ENCODE peak calls at places on chromosome 11, in nine cellular contexts. P is HCT116, B is GM23248, X is GM23338, G is neural progenitor cell, O is PC-3, Q is OCI-LY7, S is MM.1S, D is SK-N-SH. Z is an unnamed sample.

GRCh38 chr11:61667684-61668320 is 12.4 kb upstream of the DAGLA start:
- DNase-seq in P (no peak), B (no peak), X (no peak), G (peak; percentile 42), O (no peak), Q (no peak), S (no peak), D (no peak), Z (no peak)

GRCh38 chr11:387193-387793 is 6.7 kb upstream of the PKP3 start:
- DNase-seq in P (no peak), B (no peak), X (no peak), G (no peak), O (peak; percentile 20), Q (no peak), S (no peak), D (no peak), Z (no peak)

GRCh38 chr11:111635706-111636045 is 33.4 kb downstream of the SIK2 start:
- DNase-seq in P (no peak), B (peak; percentile 49), X (no peak), G (no peak), O (no peak), Q (no peak), S (no peak), D (peak; percentile 38), Z (no peak)

GRCh38 chr11:113992459-113993105 is 17.7 kb downstream of the HTR3A start:
- DNase-seq in P (no peak), B (no peak), X (peak; percentile 36), G (peak; percentile 80), O (no peak), Q (no peak), S (no peak), D (peak; percentile 59), Z (no peak)

GRCh38 chr11:504053-504993 is 2.7 kb downstream of the RNH1 start:
- DNase-seq in P (no peak), B (peak; percentile 80), X (peak; percentile 57), G (no peak), O (no peak), Q (no peak), S (no peak), D (no peak), Z (peak; percentile 5)

GRCh38 chr11:4125141-4125540 is 30.5 kb downstream of the RRM1 start:
- DNase-seq in P (no peak), B (no peak), X (no peak), G (no peak), O (peak; percentile 9), Q (no peak), S (no peak), D (no peak), Z (no peak)

GRCh38 chr11:44601471-44602370 is 36.3 kb downstream of the CD82 start:
- DNase-seq in P (no peak), B (no peak), X (no peak), G (no peak), O (no peak), Q (peak; percentile 16), S (no peak), D (no peak), Z (peak; percentile 32)

GRCh38 chr11:87454246-87454645 is 416.5 kb downstream of the TMEM135 start:
- DNase-seq in P (no peak), B (peak; percentile 19), X (no peak), G (no peak), O (peak; percentile 54), Q (peak; percentile 91), S (peak; percentile 84), D (peak; percentile 2), Z (no peak)

GRCh38 chr11:13215157-13215556 is 62.4 kb upstream of the BMAL1 start:
- DNase-seq in P (peak; percentile 72), B (peak; percentile 91), X (no peak), G (no peak), O (peak; percentile 90), Q (no peak), S (no peak), D (no peak), Z (no peak)

GRCh38 chr11:109644158-109644557 is 222.2 kb downstream of the C11orf87 start:
- DNase-seq in P (no peak), B (peak; percentile 1), X (no peak), G (peak; percentile 16), O (peak; percentile 12), Q (no peak), S (no peak), D (peak; percentile 55), Z (peak; percentile 20)

GRCh38 chr11:128737704-128738103 is 43.8 kb downstream of the FLI1 start:
- DNase-seq in P (no peak), B (no peak), X (no peak), G (no peak), O (no peak), Q (no peak), S (no peak), D (no peak), Z (no peak)

GRCh38 chr11:62343822-62344609 is 6.8 kb downstream of the ASRGL1 start:
- DNase-seq in P (no peak), B (no peak), X (no peak), G (no peak), O (no peak), Q (no peak), S (no peak), D (no peak), Z (no peak)

GRCh38 chr11:92122561-92122960 is 102.1 kb upstream of the FAT3 start:
- DNase-seq in P (no peak), B (peak; percentile 4), X (no peak), G (no peak), O (peak; percentile 21), Q (no peak), S (no peak), D (no peak), Z (no peak)

GRCh38 chr11:61541568-61541967 is 33.0 kb downstream of the LRRC10B start:
- DNase-seq in P (peak; percentile 34), B (peak; percentile 74), X (peak; percentile 80), G (peak; percentile 55), O (peak; percentile 78), Q (peak; percentile 9), S (no peak), D (peak; percentile 63), Z (no peak)

GRCh38 chr11:115085461-115086220 is 407.3 kb downstream of the NXPE2 start:
- DNase-seq in P (no peak), B (no peak), X (no peak), G (no peak), O (no peak), Q (no peak), S (no peak), D (peak; percentile 75), Z (no peak)

GRCh38 chr11:111960916-111961315 is 23.8 kb downstream of the DIXDC1 start:
- DNase-seq in P (no peak), B (peak; percentile 58), X (peak; percentile 85), G (no peak), O (peak; percentile 94), Q (no peak), S (no peak), D (no peak), Z (peak; percentile 87)

GRCh38 chr11:134486106-134486505 is 74.1 kb upstream of the B3GAT1 start:
- DNase-seq in P (no peak), B (no peak), X (no peak), G (no peak), O (no peak), Q (no peak), S (no peak), D (no peak), Z (no peak)

GRCh38 chr11:65862941-65863888 is 3.0 kb downstream of the MUS81 start:
- DNase-seq in P (no peak), B (no peak), X (no peak), G (peak; percentile 1), O (no peak), Q (no peak), S (no peak), D (no peak), Z (no peak)

DNA sequence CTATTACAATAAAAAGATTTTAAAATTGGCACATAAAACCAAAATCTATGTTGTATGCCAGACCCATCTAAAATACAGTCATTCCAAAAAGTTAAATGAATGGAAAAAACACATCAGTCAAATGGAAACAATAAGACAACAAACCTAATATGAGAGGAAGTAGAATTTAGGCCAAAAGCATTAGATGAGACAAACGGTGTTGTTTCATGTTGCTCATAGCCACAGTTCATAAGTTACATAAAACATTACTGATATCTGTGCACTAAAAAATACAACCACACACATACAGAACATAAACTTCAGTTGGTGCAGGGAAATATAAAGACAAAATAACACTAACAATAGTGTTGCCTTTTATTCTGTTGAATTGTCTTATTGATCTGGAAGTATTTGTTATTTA is 661.9 kb downstream of the CNTN5 start:
- DNase-seq in P (no peak), B (no peak), X (no peak), G (no peak), O (peak; percentile 4), Q (no peak), S (no peak), D (no peak), Z (no peak)
- H3K4me2 ChIP-seq in P (no peak overlapping the region), B (no peak overlapping the region), X (no peak overlapping the region), G (no peak overlapping the region), O (peak overlapping the region; percentile 64), Q (no peak overlapping the region), S (no peak overlapping the region), D (no peak overlapping the region), Z (no peak overlapping the region)

GRCh38 chr11:120839201-120839600 is 184.7 kb upstream of the TBCEL start:
- DNase-seq in P (no peak), B (no peak), X (no peak), G (no peak), O (no peak), Q (no peak), S (no peak), D (no peak), Z (no peak)
- TF ChIP-seq EZH2phosphoT487 in P (no peak), B (no peak), X (no peak), G (no peak), O (no peak), Q (no peak), S (no peak), D (no peak), Z (no peak)

GRCh38 chr11:75802022-75802912 is 12.7 kb upstream of the UVRAG start:
- DNase-seq in P (no peak), B (no peak), X (no peak), G (no peak), O (no peak), Q (no peak), S (no peak), D (no peak), Z (no peak)

GRCh38 chr11:75800136-75800675 is 14.8 kb upstream of the UVRAG start:
- DNase-seq in P (no peak), B (no peak), X (no peak), G (no peak), O (no peak), Q (no peak), S (no peak), D (no peak), Z (no peak)

GRCh38 chr11:75800728-75801361 is 14.2 kb upstream of the UVRAG start:
- DNase-seq in P (no peak), B (no peak), X (no peak), G (no peak), O (peak; percentile 38), Q (no peak), S (no peak), D (no peak), Z (no peak)

GRCh38 chr11:75802913-75803820 is 11.8 kb upstream of the UVRAG start:
- DNase-seq in P (peak; percentile 46), B (peak; percentile 77), X (peak; percentile 86), G (peak; percentile 76), O (peak; percentile 84), Q (peak; percentile 80), S (peak; percentile 63), D (peak; percentile 79), Z (peak; percentile 83)

GRCh38 chr11:75801362-75802021 is 13.5 kb upstream of the UVRAG start:
- DNase-seq in P (no peak), B (no peak), X (no peak), G (no peak), O (no peak), Q (no peak), S (peak; percentile 52), D (no peak), Z (no peak)
- H3K4me2 ChIP-seq in P (no peak overlapping the region), B (no peak overlapping the region), X (no peak overlapping the region), G (no peak overlapping the region), O (no peak overlapping the region), Q (no peak overlapping the region), S (no peak overlapping the region), D (no peak overlapping the region), Z (no peak overlapping the region)

GRCh38 chr11:131851951-131852350 is 481.5 kb downstream of the NTM start:
- DNase-seq in P (no peak), B (no peak), X (no peak), G (no peak), O (no peak), Q (no peak), S (no peak), D (no peak), Z (no peak)
- TF ChIP-seq EZH2phosphoT487 in P (no peak), B (no peak), X (no peak), G (no peak), O (no peak), Q (no peak), S (no peak), D (no peak), Z (no peak)

Z was measured in hepatocyte.